ENCODE peak calls at places on chromosomes 5 and 9, in five cellular contexts. One of them, this sample, is unnamed.

GRCh38 chr5:140631831-140632365 is 1.1 kb downstream of the CD14 start:
- DNase-seq in fibroblast of mammary gland: no peak
- DNase-seq in NB4: no peak
- DNase-seq in neural crest cell: no peak
- DNase-seq in HepG2: no peak
- DNase-seq in this sample: no peak

GRCh38 chr5:176773408-176774035 is 36.8 kb upstream of the UNC5A start:
- DNase-seq in fibroblast of mammary gland: no peak
- DNase-seq in NB4: no peak
- DNase-seq in neural crest cell: no peak
- DNase-seq in HepG2: no peak
- DNase-seq in this sample: no peak

GRCh38 chr5:67202830-67203229 is 6.2 kb upstream of the CD180 start:
- DNase-seq in fibroblast of mammary gland: no peak
- DNase-seq in NB4: peak
- DNase-seq in neural crest cell: no peak
- DNase-seq in HepG2: no peak
- DNase-seq in this sample: no peak

GRCh38 chr5:11851402-11851801 is 52.8 kb downstream of the CTNND2 start:
- DNase-seq in fibroblast of mammary gland: peak
- DNase-seq in NB4: no peak
- DNase-seq in neural crest cell: no peak
- DNase-seq in HepG2: no peak
- DNase-seq in this sample: no peak

GRCh38 chr9:91207481-91207888 is 154.2 kb downstream of the AUH start:
- DNase-seq in fibroblast of mammary gland: peak
- DNase-seq in NB4: peak
- DNase-seq in neural crest cell: no peak
- DNase-seq in HepG2: peak
- DNase-seq in this sample: no peak

GRCh38 chr9:97510797-97511761 is 9.6 kb downstream of the TMOD1 start:
- DNase-seq in fibroblast of mammary gland: peak
- DNase-seq in NB4: no peak
- DNase-seq in neural crest cell: no peak
- DNase-seq in HepG2: no peak
- DNase-seq in this sample: no peak

GRCh38 chr9:77679696-77680359 is 31.7 kb upstream of the GNA14 start:
- DNase-seq in fibroblast of mammary gland: no peak
- DNase-seq in NB4: no peak
- DNase-seq in neural crest cell: no peak
- DNase-seq in HepG2: no peak
- DNase-seq in this sample: no peak

GRCh38 chr5:54360925-54361662 is 50.7 kb upstream of the ARL15 start:
- DNase-seq in fibroblast of mammary gland: peak
- DNase-seq in NB4: no peak
- DNase-seq in neural crest cell: no peak
- DNase-seq in HepG2: no peak
- DNase-seq in this sample: no peak

GRCh38 chr9:101999441-101999840 is 261.0 kb upstream of the GRIN3A start:
- DNase-seq in fibroblast of mammary gland: no peak
- DNase-seq in NB4: no peak
- DNase-seq in neural crest cell: no peak
- DNase-seq in HepG2: no peak
- DNase-seq in this sample: no peak

GRCh38 chr5:52428977-52429474 is 358.7 kb upstream of the ITGA1 start:
- DNase-seq in fibroblast of mammary gland: no peak
- DNase-seq in NB4: no peak
- DNase-seq in neural crest cell: no peak
- DNase-seq in HepG2: no peak
- DNase-seq in this sample: no peak
- TF ChIP-seq CTCF in fibroblast of mammary gland: no peak
- TF ChIP-seq CTCF in NB4: no peak
- TF ChIP-seq CTCF in neural crest cell: no peak
- TF ChIP-seq CTCF in HepG2: no peak
- TF ChIP-seq CTCF in this sample: no peak

GRCh38 chr9:24051587-24051986 is 225.5 kb upstream of the ELAVL2 start:
- DNase-seq in fibroblast of mammary gland: no peak
- DNase-seq in NB4: no peak
- DNase-seq in neural crest cell: no peak
- DNase-seq in HepG2: no peak
- DNase-seq in this sample: no peak
- TF ChIP-seq CTCF in fibroblast of mammary gland: no peak
- TF ChIP-seq CTCF in NB4: no peak
- TF ChIP-seq CTCF in neural crest cell: no peak
- TF ChIP-seq CTCF in HepG2: no peak
- TF ChIP-seq CTCF in this sample: no peak

GRCh38 chr5:76704131-76704663 is 11.7 kb upstream of the F2R start:
- DNase-seq in fibroblast of mammary gland: peak
- DNase-seq in NB4: no peak
- DNase-seq in neural crest cell: no peak
- DNase-seq in HepG2: no peak
- DNase-seq in this sample: no peak

GRCh38 chr5:76700571-76700970 is 15.4 kb upstream of the F2R start:
- DNase-seq in fibroblast of mammary gland: no peak
- DNase-seq in NB4: no peak
- DNase-seq in neural crest cell: no peak
- DNase-seq in HepG2: no peak
- DNase-seq in this sample: no peak

GRCh38 chr5:76701298-76701697 is 14.6 kb upstream of the F2R start:
- DNase-seq in fibroblast of mammary gland: peak
- DNase-seq in NB4: no peak
- DNase-seq in neural crest cell: no peak
- DNase-seq in HepG2: peak
- DNase-seq in this sample: no peak

GRCh38 chr5:76705574-76705973 is 10.4 kb upstream of the F2R start:
- DNase-seq in fibroblast of mammary gland: no peak
- DNase-seq in NB4: peak
- DNase-seq in neural crest cell: no peak
- DNase-seq in HepG2: no peak
- DNase-seq in this sample: no peak

DNA sequence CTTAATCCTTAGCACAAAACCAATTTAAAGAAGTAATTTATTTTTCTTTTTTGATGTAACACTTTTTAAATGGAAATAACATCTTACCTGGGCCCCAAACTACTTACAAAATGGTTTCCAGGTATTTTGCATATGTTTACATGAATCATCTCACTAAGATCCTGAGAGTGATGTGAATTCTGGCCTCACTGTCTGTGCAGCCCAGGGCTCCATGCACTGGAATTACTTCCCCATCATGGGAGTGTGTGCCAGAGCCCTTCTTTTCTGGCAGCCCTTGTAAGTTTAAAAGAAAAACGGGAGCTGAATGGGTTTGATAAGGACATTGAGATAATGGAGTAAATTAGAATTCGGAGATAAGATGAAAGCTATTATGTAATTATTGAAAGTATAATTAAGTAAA is 12.2 kb upstream of the F2R start:
- DNase-seq in fibroblast of mammary gland: no peak
- DNase-seq in NB4: no peak
- DNase-seq in neural crest cell: no peak
- DNase-seq in HepG2: no peak
- DNase-seq in this sample: no peak
- TF ChIP-seq CTCF in fibroblast of mammary gland: no peak
- TF ChIP-seq CTCF in NB4: no peak
- TF ChIP-seq CTCF in neural crest cell: no peak
- TF ChIP-seq CTCF in HepG2: no peak
- TF ChIP-seq CTCF in this sample: no peak

GRCh38 chr5:61010759-61011460 is 65.9 kb downstream of the NDUFAF2 start:
- DNase-seq in fibroblast of mammary gland: peak
- DNase-seq in NB4: no peak
- DNase-seq in neural crest cell: no peak
- DNase-seq in HepG2: peak
- DNase-seq in this sample: no peak
- TF ChIP-seq CTCF in fibroblast of mammary gland: peak
- TF ChIP-seq CTCF in NB4: no peak
- TF ChIP-seq CTCF in neural crest cell: no peak
- TF ChIP-seq CTCF in HepG2: peak
- TF ChIP-seq CTCF in this sample: peak

DNA sequence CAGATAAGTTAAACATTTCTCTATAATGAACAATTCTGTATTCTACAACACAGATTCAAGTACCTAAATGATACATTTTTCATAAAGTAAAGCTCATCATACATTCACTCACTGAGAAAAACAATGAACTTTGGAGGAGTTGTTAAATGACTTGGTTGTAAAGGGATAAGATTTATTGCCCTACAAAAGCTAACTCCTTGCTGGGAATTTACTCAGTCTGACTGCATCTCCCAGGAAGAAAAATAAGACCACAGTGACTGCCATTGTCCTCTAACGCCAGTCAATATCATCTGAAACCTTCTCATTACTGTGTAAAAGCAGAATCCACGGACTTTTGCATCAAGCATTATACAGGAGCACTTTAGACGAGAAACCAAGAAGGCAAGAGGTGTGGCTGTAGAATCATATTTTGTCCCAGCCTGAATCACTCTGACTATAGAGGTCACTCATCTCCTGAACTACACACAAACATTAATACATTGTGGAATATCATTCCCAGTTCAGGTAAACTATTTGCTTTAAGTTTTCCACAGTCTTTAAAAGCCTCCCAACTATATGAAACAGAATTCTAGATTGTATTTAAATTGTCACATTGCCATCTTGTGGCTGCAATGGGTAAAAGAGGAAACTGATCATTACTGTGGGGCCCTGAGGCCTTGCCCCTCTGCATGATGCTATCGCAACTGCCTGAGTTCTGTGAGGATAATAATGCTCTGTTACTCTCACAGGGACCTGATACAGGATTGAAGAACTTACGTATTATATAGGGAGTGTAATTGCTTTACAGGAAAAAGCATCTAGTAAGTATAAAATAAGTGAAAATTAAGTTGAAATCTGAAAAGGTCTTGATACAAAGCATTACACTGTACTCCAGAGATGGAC is 142.9 kb downstream of the SLCO4C1 start:
- DNase-seq in fibroblast of mammary gland: peak
- DNase-seq in NB4: peak
- DNase-seq in neural crest cell: peak
- DNase-seq in HepG2: peak
- DNase-seq in this sample: no peak
- TF ChIP-seq CTCF in fibroblast of mammary gland: peak
- TF ChIP-seq CTCF in NB4: peak
- TF ChIP-seq CTCF in neural crest cell: peak
- TF ChIP-seq CTCF in HepG2: peak
- TF ChIP-seq CTCF in this sample: peak

GRCh38 chr9:32703635-32704034 is 68.2 kb upstream of the TAF1L start:
- DNase-seq in fibroblast of mammary gland: no peak
- DNase-seq in NB4: peak
- DNase-seq in neural crest cell: no peak
- DNase-seq in HepG2: peak
- DNase-seq in this sample: no peak
- TF ChIP-seq CTCF in fibroblast of mammary gland: peak
- TF ChIP-seq CTCF in NB4: peak
- TF ChIP-seq CTCF in neural crest cell: no peak
- TF ChIP-seq CTCF in HepG2: peak
- TF ChIP-seq CTCF in this sample: no peak

GRCh38 chr5:74031536-74031935 is 405.5 kb downstream of the ARHGEF28 start:
- DNase-seq in fibroblast of mammary gland: no peak
- DNase-seq in NB4: no peak
- DNase-seq in neural crest cell: no peak
- DNase-seq in HepG2: no peak
- DNase-seq in this sample: no peak

GRCh38 chr5:74034738-74035137 is 408.7 kb downstream of the ARHGEF28 start:
- DNase-seq in fibroblast of mammary gland: peak
- DNase-seq in NB4: no peak
- DNase-seq in neural crest cell: no peak
- DNase-seq in HepG2: no peak
- DNase-seq in this sample: no peak

GRCh38 chr5:74032617-74033016 is 406.6 kb downstream of the ARHGEF28 start:
- DNase-seq in fibroblast of mammary gland: no peak
- DNase-seq in NB4: no peak
- DNase-seq in neural crest cell: no peak
- DNase-seq in HepG2: no peak
- DNase-seq in this sample: no peak

GRCh38 chr5:74040065-74040551 is 414.1 kb downstream of the ARHGEF28 start:
- DNase-seq in fibroblast of mammary gland: peak
- DNase-seq in NB4: no peak
- DNase-seq in neural crest cell: no peak
- DNase-seq in HepG2: no peak
- DNase-seq in this sample: no peak

GRCh38 chr5:74035521-74035937 is 409.5 kb downstream of the ARHGEF28 start:
- DNase-seq in fibroblast of mammary gland: peak
- DNase-seq in NB4: peak
- DNase-seq in neural crest cell: no peak
- DNase-seq in HepG2: peak
- DNase-seq in this sample: no peak
- TF ChIP-seq CTCF in fibroblast of mammary gland: peak
- TF ChIP-seq CTCF in NB4: peak
- TF ChIP-seq CTCF in neural crest cell: peak
- TF ChIP-seq CTCF in HepG2: peak
- TF ChIP-seq CTCF in this sample: peak

GRCh38 chr5:149551227-149552037 is at the start of gene CSNK1A1:
- DNase-seq in fibroblast of mammary gland: peak
- DNase-seq in NB4: peak
- DNase-seq in neural crest cell: peak
- DNase-seq in HepG2: peak
- DNase-seq in this sample: peak
- TF ChIP-seq CTCF in fibroblast of mammary gland: peak
- TF ChIP-seq CTCF in NB4: peak
- TF ChIP-seq CTCF in neural crest cell: peak
- TF ChIP-seq CTCF in HepG2: peak
- TF ChIP-seq CTCF in this sample: peak